ENCODE peak calls at places on chromosomes 13 and 19, in nine cellular contexts. O is DND-41, Q is IMR-90, R is neural progenitor cell, M is PC-3, P is astrocyte, E is neuronal stem cell, B is trophoblast cell, C is fibroblast of lung. H is an unnamed sample.

GRCh38 chr19:35117017-35117570 is 1.5 kb downstream of the FXYD3 start:
- DNase-seq in B (no peak), M (no peak), C (no peak), E (no peak), Q (no peak), P (no peak), O (no peak), R (no peak), H (no peak)

GRCh38 chr19:6424190-6424938 is at the start of gene KHSRP:
- DNase-seq in O (peak; percentile 60), C (no peak), R (peak; percentile 67), P (no peak), M (no peak), B (no peak), Q (no peak), E (no peak), H (peak; percentile 13)

GRCh38 chr19:16001481-16002312 is 52.9 kb downstream of the OR10H4 start:
- DNase-seq in P (peak; percentile 10), E (no peak), B (peak; percentile 15), M (peak; percentile 15), Q (peak; percentile 77), R (no peak), C (peak; percentile 84), O (peak; percentile 53), H (peak; percentile 26)

GRCh38 chr19:56597696-56598095 is 2.6 kb downstream of the ZNF71 start:
- DNase-seq in R (no peak), P (peak; percentile 9), C (no peak), M (no peak), O (no peak), E (no peak), B (no peak), Q (peak; percentile 27), H (no peak)

GRCh38 chr19:10565028-10565566 is 713 bp downstream of the KRI1 start:
- DNase-seq in Q (peak; percentile 21), O (peak; percentile 79), B (peak; percentile 15), R (peak; percentile 81), P (no peak), E (peak; percentile 41), C (peak; percentile 32), M (peak; percentile 35), H (peak; percentile 69)

GRCh38 chr19:50573741-50574461 is 5.7 kb upstream of the LRRC4B start:
- DNase-seq in P (no peak), E (no peak), Q (no peak), C (no peak), O (no peak), R (no peak), M (no peak), B (no peak), H (no peak)

GRCh38 chr13:77521595-77522367 is 13.7 kb upstream of the SCEL start:
- DNase-seq in C (no peak), R (peak; percentile 30), B (peak; percentile 81), M (peak; percentile 92), E (no peak), P (peak; percentile 69), O (no peak), Q (no peak), H (no peak)

GRCh38 chr13:105921711-105922110 is 613.8 kb downstream of the EFNB2 start:
- DNase-seq in Q (no peak), O (no peak), B (no peak), P (no peak), E (no peak), M (no peak), R (no peak), C (no peak), H (no peak)

GRCh38 chr19:1650627-1651009 is 1.8 kb downstream of the TCF3 start:
- DNase-seq in E (peak; percentile 21), R (peak; percentile 66), C (peak; percentile 16), M (no peak), B (no peak), P (no peak), Q (peak; percentile 7), O (peak; percentile 75), H (peak; percentile 55)

GRCh38 chr13:76677047-76677446 is 209.2 kb downstream of the KCTD12 start:
- DNase-seq in R (no peak), M (no peak), B (no peak), Q (peak; percentile 43), C (peak; percentile 85), P (peak; percentile 56), E (no peak), O (no peak), H (no peak)

GRCh38 chr13:25771208-25771607 is 280.6 kb downstream of the SHISA2 start:
- DNase-seq in C (no peak), E (no peak), B (peak; percentile 74), R (no peak), O (no peak), Q (no peak), P (peak; percentile 33), M (peak; percentile 84), H (no peak)

GRCh38 chr19:21221653-21222052 is 79.8 kb downstream of the ZNF431 start:
- DNase-seq in Q (no peak), B (peak; percentile 24), R (no peak), M (no peak), P (peak; percentile 6), C (no peak), O (no peak), E (no peak), H (no peak)

GRCh38 chr13:84649853-84650252 is 767.6 kb upstream of the SLITRK1 start:
- DNase-seq in C (no peak), P (no peak), O (no peak), R (no peak), M (peak; percentile 59), Q (peak; percentile 48), B (no peak), E (no peak), H (no peak)

GRCh38 chr13:31880849-31881494 is 141.6 kb downstream of the RXFP2 start:
- DNase-seq in Q (no peak), M (no peak), O (no peak), C (peak; percentile 3), R (no peak), P (no peak), B (no peak), E (no peak), H (peak; percentile 16)

GRCh38 chr13:27295096-27295495 is 24.5 kb downstream of the RASL11A start:
- DNase-seq in Q (no peak), P (no peak), R (no peak), E (no peak), O (no peak), B (no peak), C (no peak), M (peak; percentile 18), H (no peak)

GRCh38 chr19:1942078-1942933 is 1.3 kb downstream of the CSNK1G2 start:
- DNase-seq in B (peak; percentile 75), E (peak; percentile 81), Q (peak; percentile 67), P (peak; percentile 61), C (peak; percentile 58), R (peak; percentile 94), M (peak; percentile 63), O (peak; percentile 88), H (peak; percentile 81)

GRCh38 chr19:13057147-13057572 is 45.5 kb downstream of the LYL1 start:
- DNase-seq in R (peak; percentile 71), P (no peak), C (no peak), M (peak; percentile 34), Q (no peak), O (no peak), E (no peak), B (no peak), H (no peak)

GRCh38 chr19:13055213-13056051 is 47.2 kb downstream of the LYL1 start:
- DNase-seq in P (peak; percentile 92), O (no peak), B (no peak), M (peak; percentile 81), E (no peak), Q (peak; percentile 89), C (peak; percentile 95), R (peak; percentile 75), H (no peak)

GRCh38 chr19:13054605-13055212 is 47.9 kb downstream of the LYL1 start:
- DNase-seq in E (no peak), R (no peak), B (no peak), M (no peak), Q (no peak), P (no peak), O (no peak), C (no peak), H (no peak)

GRCh38 chr19:13057744-13058143 is 44.9 kb downstream of the LYL1 start:
- DNase-seq in P (no peak), E (no peak), B (no peak), M (no peak), Q (peak; percentile 47), O (no peak), C (peak; percentile 27), R (no peak), H (no peak)

GRCh38 chr19:13056052-13056660 is 46.5 kb downstream of the LYL1 start:
- DNase-seq in R (peak; percentile 49), M (peak; percentile 97), E (no peak), P (peak; percentile 81), O (no peak), Q (peak; percentile 71), C (peak; percentile 56), B (no peak), H (no peak)
- H3K4me2 ChIP-seq in R (peak overlapping the region; percentile 72), M (peak overlapping the region; percentile 95), E (no peak overlapping the region), P (peak overlapping the region; percentile 87), O (no peak overlapping the region), Q (peak overlapping the region; percentile 75), C (peak overlapping the region; percentile 90), B (peak overlapping the region; percentile 36), H (no peak overlapping the region)

DNA sequence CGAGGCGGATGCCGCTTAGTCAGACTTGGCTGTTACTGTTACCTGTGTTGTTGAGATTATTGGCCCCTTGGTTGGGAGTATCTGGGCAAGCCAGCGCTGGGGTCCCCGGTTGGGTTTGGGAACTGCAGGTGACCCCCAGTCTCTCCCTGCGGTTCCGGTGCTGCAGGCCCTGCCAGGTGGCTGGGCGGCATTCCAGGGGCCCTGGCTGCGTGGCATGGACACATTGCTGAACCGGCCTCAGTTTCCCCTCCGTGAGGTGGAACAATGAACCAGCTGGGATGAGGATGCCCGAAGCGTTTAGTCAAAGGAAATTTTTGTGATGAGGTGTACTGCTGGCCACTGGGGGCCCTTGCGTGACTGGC is 538 bp downstream of the B3GNT3 start:
- DNase-seq in P (no peak), R (no peak), O (no peak), E (no peak), B (no peak), C (no peak), Q (no peak), M (peak; percentile 8), H (no peak)
- H3K9ac ChIP-seq in P (no peak overlapping the region), R (no peak overlapping the region), O (no peak overlapping the region), E (no peak overlapping the region), B (no peak overlapping the region), C (no peak overlapping the region), Q (no peak overlapping the region), M (peak overlapping the region; percentile 95), H (no peak overlapping the region)

GRCh38 chr19:47582320-47582909 is 9.5 kb upstream of the ZNF541 start:
- DNase-seq in C (peak; percentile 80), E (no peak), Q (peak; percentile 85), M (no peak), R (no peak), B (no peak), P (peak; percentile 89), O (no peak), H (no peak)
- H3K4me3 ChIP-seq in C (peak overlapping the region; percentile 19), E (no peak overlapping the region), Q (peak overlapping the region; percentile 30), M (no peak overlapping the region), R (no peak overlapping the region), B (no peak overlapping the region), P (no peak overlapping the region), O (no peak overlapping the region), H (no peak overlapping the region)

DNA sequence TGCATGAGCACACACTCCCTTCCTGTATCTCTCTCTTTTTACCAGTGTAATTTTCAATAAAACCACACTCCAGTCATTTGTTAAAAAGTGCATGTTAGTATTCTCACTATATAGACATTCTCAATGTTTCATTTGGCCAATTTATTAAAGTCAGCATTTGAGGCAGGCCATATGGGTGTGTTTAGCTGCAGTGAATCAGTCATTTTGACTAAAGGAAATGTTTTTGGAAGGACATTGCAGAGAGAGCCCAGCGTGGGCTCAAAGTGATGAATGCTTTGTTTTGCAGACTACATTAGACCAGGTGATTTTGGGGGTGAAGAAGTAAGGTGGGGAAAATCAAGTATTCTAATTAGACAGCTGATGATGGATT is 116.7 kb downstream of the POSTN start:
- DNase-seq in B (no peak), P (no peak), M (no peak), R (no peak), E (no peak), O (no peak), C (no peak), Q (no peak), H (no peak)
- H3K4me2 ChIP-seq in B (no peak overlapping the region), P (no peak overlapping the region), M (no peak overlapping the region), R (no peak overlapping the region), E (no peak overlapping the region), O (no peak overlapping the region), C (no peak overlapping the region), Q (no peak overlapping the region), H (no peak overlapping the region)